ENCODE peak calls at places on chromosome 4, in four cellular contexts. N is AG09309, L is aorta, P is Peyer's patch. I is an unnamed sample.

GRCh38 chr4:24551492-24552330 is 32.6 kb downstream of the DHX15 start:
- DNase-seq in N (peak), L (no peak), P (no peak), I (no peak)

GRCh38 chr4:970046-970745 is 3.2 kb downstream of the DGKQ start:
- DNase-seq in N (no peak), L (no peak), P (no peak), I (no peak)

GRCh38 chr4:73103799-73104503 is 34.4 kb upstream of the COX18 start:
- DNase-seq in N (no peak), L (no peak), P (no peak), I (no peak)

GRCh38 chr4:185774815-185775684 is 36.9 kb downstream of the SORBS2 start:
- DNase-seq in N (peak), L (peak), P (no peak), I (peak)

GRCh38 chr4:168867128-168867527 is 142.9 kb downstream of the CBR4 start:
- DNase-seq in N (no peak), L (no peak), P (no peak), I (no peak)

GRCh38 chr4:134727696-134728095 is 526.1 kb upstream of the PABPC4L start:
- DNase-seq in N (no peak), L (no peak), P (no peak), I (no peak)

GRCh38 chr4:132493476-132493875 is 655.6 kb upstream of the PCDH10 start:
- DNase-seq in N (no peak), L (no peak), P (no peak), I (no peak)

GRCh38 chr4:137700072-137700471 is 167.8 kb upstream of the PCDH18 start:
- DNase-seq in N (no peak), L (no peak), P (no peak), I (no peak)

GRCh38 chr4:8830056-8830455 is 41.6 kb downstream of the HMX1 start:
- DNase-seq in N (no peak), L (peak), P (no peak), I (no peak)

GRCh38 chr4:47838445-47838844 is 578 bp upstream of the CORIN start:
- DNase-seq in N (no peak), L (no peak), P (no peak), I (no peak)

GRCh38 chr4:140172960-140173359 is 19.0 kb upstream of the MAML3 start:
- DNase-seq in N (no peak), L (no peak), P (no peak), I (no peak)

GRCh38 chr4:1208266-1208961 is 36.0 kb upstream of the SPON2 start:
- DNase-seq in N (no peak), L (peak), P (no peak), I (no peak)

GRCh38 chr4:181258569-181258968 is 984.6 kb upstream of the TENM3 start:
- DNase-seq in N (no peak), L (no peak), P (no peak), I (no peak)

GRCh38 chr4:31657859-31658258 is 937.7 kb downstream of the PCDH7 start:
- DNase-seq in N (peak), L (no peak), P (no peak), I (peak)

GRCh38 chr4:116547632-116548031 is 537.7 kb downstream of the TRAM1L1 start:
- DNase-seq in N (no peak), L (no peak), P (no peak), I (no peak)

GRCh38 chr4:145531791-145532190 is 50.1 kb downstream of the SMAD1 start:
- DNase-seq in N (no peak), L (no peak), P (no peak), I (no peak)

GRCh38 chr4:25551608-25552007 is 104.0 kb upstream of the SLC34A2 start:
- DNase-seq in N (no peak), L (no peak), P (no peak), I (no peak)

GRCh38 chr4:18630218-18631110 is 608.9 kb upstream of the LCORL start:
- DNase-seq in N (no peak), L (peak), P (no peak), I (no peak)

GRCh38 chr4:109020861-109021260 is 258.0 kb upstream of the ETNPPL start:
- DNase-seq in N (no peak), L (no peak), P (no peak), I (no peak)

GRCh38 chr4:143514432-143514831 is 930 bp downstream of the SMARCA5 start:
- DNase-seq in N (no peak), L (peak), P (peak), I (peak)

GRCh38 chr4:114378306-114378903 is 220.2 kb upstream of the UGT8 start:
- DNase-seq in N (peak), L (no peak), P (no peak), I (no peak)

GRCh38 chr4:107561481-107561880 is 158.6 kb downstream of the PAPSS1 start:
- DNase-seq in N (no peak), L (no peak), P (no peak), I (no peak)

GRCh38 chr4:54614094-54614493 is 43.7 kb upstream of the KIT start:
- DNase-seq in N (no peak), L (no peak), P (no peak), I (no peak)

GRCh38 chr4:130563185-130563890 is 1467.4 kb downstream of the C4orf33 start:
- DNase-seq in N (no peak), L (peak), P (no peak), I (peak)

GRCh38 chr4:13312264-13312663 is 171.9 kb downstream of the RAB28 start:
- DNase-seq in N (no peak), L (no peak), P (no peak), I (no peak)

GRCh38 chr4:67658302-67658701 is 42.7 kb downstream of the UBA6 start:
- DNase-seq in N (no peak), L (no peak), P (no peak), I (no peak)

GRCh38 chr4:3299538-3300197 is 6.8 kb downstream of the RGS12 start:
- DNase-seq in N (no peak), L (peak), P (no peak), I (no peak)

GRCh38 chr4:98687876-98688275 is 29.5 kb upstream of the TSPAN5 start:
- DNase-seq in N (no peak), L (no peak), P (no peak), I (no peak)

GRCh38 chr4:78551420-78552351 is at the start of gene ANXA3:
- DNase-seq in N (no peak), L (peak), P (no peak), I (no peak)

GRCh38 chr4:95701500-95701899 is 138.4 kb upstream of the PDHA2 start:
- DNase-seq in N (no peak), L (no peak), P (no peak), I (peak)

GRCh38 chr4:48490012-48490679 is at the start of gene ZAR1:
- DNase-seq in N (no peak), L (no peak), P (no peak), I (no peak)

GRCh38 chr4:187770345-187770744 is 225.2 kb upstream of the ZFP42 start:
- DNase-seq in N (no peak), L (no peak), P (no peak), I (no peak)

GRCh38 chr4:53709693-53710092 is 118.4 kb upstream of the LNX1 start:
- DNase-seq in N (no peak), L (no peak), P (no peak), I (no peak)

GRCh38 chr4:78020677-78021076 is 36.4 kb upstream of the FRAS1 start:
- DNase-seq in N (no peak), L (no peak), P (no peak), I (no peak)

GRCh38 chr4:110154586-110154985 is 43.8 kb downstream of the ELOVL6 start:
- DNase-seq in N (no peak), L (no peak), P (no peak), I (no peak)

GRCh38 chr4:106671711-106672110 is 303.1 kb upstream of the GIMD1 start:
- DNase-seq in N (no peak), L (no peak), P (no peak), I (peak)

GRCh38 chr4:145533011-145533410 is 51.4 kb downstream of the SMAD1 start:
- DNase-seq in N (no peak), L (no peak), P (no peak), I (no peak)

GRCh38 chr4:15317246-15317645 is 110.6 kb upstream of the C1QTNF7 start:
- DNase-seq in N (no peak), L (no peak), P (no peak), I (no peak)

GRCh38 chr4:40209401-40209800 is 12.6 kb downstream of the RHOH start:
- DNase-seq in N (no peak), L (no peak), P (no peak), I (no peak)
- H3K4me3 ChIP-seq in N (no peak), L (no peak), P (no peak), I (no peak)

DNA sequence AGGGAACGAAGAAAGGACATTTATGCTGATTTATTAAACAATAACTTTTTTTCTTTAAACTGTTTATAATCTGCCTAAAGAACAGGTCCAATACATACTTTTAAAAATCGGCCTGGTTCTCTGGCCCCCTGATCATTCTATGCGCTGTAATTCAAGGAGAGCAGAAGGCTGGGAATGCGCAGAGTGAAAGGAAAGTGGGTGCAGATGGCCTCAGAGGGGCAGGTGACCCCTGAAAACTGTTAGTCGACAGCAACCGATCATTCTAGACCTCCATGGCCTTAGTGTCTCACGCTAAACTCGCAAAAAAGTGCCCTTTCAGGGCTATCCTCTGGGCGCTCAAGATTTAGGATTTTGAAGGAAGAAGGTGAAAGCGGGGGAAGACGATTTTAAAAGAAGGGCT is 2.2 kb downstream of the PDE5A start:
- DNase-seq in N (no peak), L (no peak), P (no peak), I (no peak)
- H3K4me3 ChIP-seq in N (peak), L (peak), P (peak), I (peak)

GRCh38 chr4:128830906-128831525 is 21.5 kb downstream of the JADE1 start:
- DNase-seq in N (no peak), L (no peak), P (no peak), I (no peak)
- H3K4me3 ChIP-seq in N (no peak), L (no peak), P (no peak), I (no peak)

DNA sequence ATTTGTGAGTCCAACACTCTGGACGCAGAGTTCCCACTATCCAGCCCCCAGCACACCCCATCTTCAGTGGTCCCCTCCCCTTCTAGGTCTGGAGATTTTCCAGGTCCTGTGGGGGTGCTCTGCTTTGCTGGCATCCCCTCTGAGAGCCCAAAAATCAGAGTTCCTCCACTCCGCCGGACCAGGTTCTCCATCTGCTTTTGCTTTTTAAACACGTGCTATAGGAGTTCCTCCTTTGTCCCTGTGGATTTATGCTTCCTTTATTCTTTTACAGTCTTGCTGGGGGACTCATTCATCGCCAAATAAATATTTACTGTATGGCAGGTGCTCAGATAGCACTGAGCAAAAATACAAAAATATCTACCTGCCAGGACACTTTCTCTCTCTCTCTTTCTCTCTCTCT is 324.7 kb downstream of the STK32B start:
- DNase-seq in N (no peak), L (no peak), P (no peak), I (no peak)
- H3K4me3 ChIP-seq in N (no peak), L (no peak), P (no peak), I (no peak)

GRCh38 chr4:184281231-184282139 is 63.8 kb upstream of the ENPP6 start:
- DNase-seq in N (no peak), L (no peak), P (no peak), I (no peak)

GRCh38 chr4:184279496-184280082 is 61.9 kb upstream of the ENPP6 start:
- DNase-seq in N (no peak), L (no peak), P (no peak), I (no peak)

GRCh38 chr4:184280104-184280503 is 62.4 kb upstream of the ENPP6 start:
- DNase-seq in N (no peak), L (no peak), P (no peak), I (no peak)

GRCh38 chr4:184282251-184282713 is 64.6 kb upstream of the ENPP6 start:
- DNase-seq in N (no peak), L (no peak), P (peak), I (no peak)

GRCh38 chr4:184280591-184281071 is 63.0 kb upstream of the ENPP6 start:
- DNase-seq in N (no peak), L (no peak), P (no peak), I (no peak)
- H3K4me3 ChIP-seq in N (no peak), L (no peak), P (no peak), I (no peak)

DNA sequence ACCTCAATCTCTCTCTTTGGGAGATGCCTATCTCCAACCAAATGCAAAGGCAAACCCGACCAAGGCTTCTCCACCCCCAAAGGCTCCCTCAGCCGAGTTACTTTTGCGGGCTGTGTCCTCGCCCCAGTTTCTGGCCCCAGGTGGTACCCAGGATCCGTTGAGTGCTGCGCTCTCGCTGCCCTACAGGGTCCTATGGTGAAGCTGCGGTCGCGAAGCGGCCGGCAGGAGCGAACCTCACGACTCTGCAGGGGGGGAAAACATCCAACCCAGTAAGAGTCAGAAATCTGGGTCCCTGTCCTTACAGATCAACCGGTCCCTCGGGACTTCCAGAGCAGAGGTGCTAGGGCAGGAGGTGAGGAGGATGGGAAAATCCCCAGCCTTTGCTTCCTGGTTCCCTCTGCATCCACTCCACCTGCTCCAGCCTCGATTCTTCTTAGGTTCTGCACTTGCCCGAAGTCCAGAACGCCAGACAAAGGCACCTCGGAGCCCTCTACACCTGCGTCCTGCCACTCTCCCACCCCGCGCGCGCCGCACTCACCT is 463 bp downstream of the HS3ST1 start:
- DNase-seq in N (no peak), L (no peak), P (peak), I (no peak)
- H3K4me3 ChIP-seq in N (no peak), L (peak), P (peak), I (no peak)

GRCh38 chr4:101501421-101501820 is 154.1 kb upstream of the PPP3CA start:
- DNase-seq in N (no peak), L (no peak), P (no peak), I (no peak)
- H3K4me3 ChIP-seq in N (no peak), L (no peak), P (no peak), I (no peak)

DNA sequence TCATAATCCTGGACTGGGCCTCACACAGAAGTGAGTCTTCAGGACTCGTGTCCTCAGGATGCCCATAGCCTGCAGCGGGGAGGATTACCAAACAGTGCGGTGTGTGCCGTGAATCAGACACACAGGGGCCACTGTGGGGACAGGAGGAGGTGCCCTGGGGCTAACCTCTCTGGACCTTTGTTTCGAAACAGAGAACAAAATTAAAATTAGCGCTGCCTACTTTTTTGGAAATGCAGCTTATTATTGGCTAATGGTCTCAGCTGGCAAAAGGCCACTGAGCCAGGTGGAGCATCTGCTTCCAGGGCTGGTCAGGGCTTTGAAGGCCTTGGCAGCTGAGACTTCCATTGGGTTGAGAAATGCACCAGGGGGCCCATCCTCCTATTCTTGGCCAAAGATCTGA is 236.2 kb downstream of the EVC2 start:
- DNase-seq in N (no peak), L (no peak), P (no peak), I (no peak)
- H3K4me3 ChIP-seq in N (no peak), L (no peak), P (no peak), I (no peak)

DNA sequence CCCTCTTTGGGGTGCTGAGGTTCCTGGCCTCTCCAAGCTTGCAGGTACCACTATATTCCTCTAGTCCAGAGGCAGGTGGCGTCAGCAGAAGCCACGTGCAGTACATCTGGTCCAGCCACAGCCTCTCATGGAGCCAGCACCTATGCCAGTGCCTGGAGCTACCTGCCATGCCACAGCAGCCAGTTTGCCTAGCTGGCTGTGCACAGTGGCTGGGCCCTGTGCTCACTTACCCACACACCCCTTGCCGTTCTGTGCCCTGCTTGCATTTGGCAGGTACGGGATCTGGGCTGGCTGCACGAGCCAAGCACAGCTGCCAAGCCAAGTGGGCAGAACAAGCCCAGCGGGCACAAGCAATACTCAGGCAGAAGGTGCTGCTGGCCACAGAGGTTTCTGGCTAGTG is 601.1 kb downstream of the EPHA5 start:
- DNase-seq in N (no peak), L (no peak), P (no peak), I (no peak)
- H3K4me3 ChIP-seq in N (no peak), L (no peak), P (no peak), I (no peak)

GRCh38 chr4:76307670-76308014 is 1.1 kb downstream of the STBD1 start:
- DNase-seq in N (no peak), L (no peak), P (no peak), I (no peak)
- H3K4me3 ChIP-seq in N (peak), L (peak), P (peak), I (peak)